ENCODE peak calls at places on chromosomes 1 and 21, in ten cellular contexts. P, X, R, W, V, F, B, G, D and I are unnamed samples.
A peak's percentile ranks its signal among the peaks of the same experiment; 100 is the strongest.

GRCh38 chr1:208154040-208154439 is 90.1 kb downstream of the PLXNA2 start:
- DNase-seq in X (no peak), P (no peak), F (no peak), W (no peak), R (no peak), V (no peak), D (no peak), B (no peak), G (no peak), I (peak; percentile 85)

GRCh38 chr1:53343831-53344668 is 16.2 kb upstream of the LRP8 start:
- DNase-seq in G (no peak), V (no peak), X (peak; percentile 17), B (peak; percentile 63), R (peak; percentile 75), W (no peak), F (peak; percentile 47), P (peak; percentile 8), D (no peak), I (no peak)

GRCh38 chr1:8941906-8942305 is 3.8 kb upstream of the CA6 start:
- DNase-seq in B (peak; percentile 91), G (no peak), F (no peak), P (peak; percentile 81), X (no peak), W (peak; percentile 61), D (no peak), V (no peak), R (peak; percentile 63), I (no peak)

GRCh38 chr1:19852036-19852435 is 30.2 kb upstream of the OTUD3 start:
- DNase-seq in R (no peak), X (no peak), B (peak; percentile 15), P (no peak), D (no peak), V (no peak), F (no peak), W (no peak), G (no peak), I (no peak)

GRCh38 chr21:34074283-34075098 is 1.1 kb downstream of the MRPS6 start:
- DNase-seq in W (no peak), F (peak; percentile 56), G (no peak), R (no peak), B (no peak), P (no peak), X (no peak), D (no peak), V (no peak), I (no peak)

GRCh38 chr1:91406773-91407389 is 2.2 kb upstream of the HFM1 start:
- DNase-seq in G (no peak), B (no peak), R (no peak), D (no peak), P (peak; percentile 22), X (no peak), F (no peak), W (no peak), V (no peak), I (no peak)

GRCh38 chr1:64893921-64894320 is 72.4 kb downstream of the JAK1 start:
- DNase-seq in G (no peak), F (no peak), D (no peak), W (no peak), P (no peak), V (no peak), X (no peak), B (no peak), R (no peak), I (no peak)

GRCh38 chr1:153548722-153549695 is at the start of gene S100A3:
- DNase-seq in W (no peak), P (peak; percentile 92), V (no peak), F (no peak), B (peak; percentile 95), R (peak; percentile 94), D (no peak), X (no peak), G (no peak), I (peak; percentile 51)

GRCh38 chr1:24981632-24982007 is 51.5 kb upstream of the RUNX3 start:
- DNase-seq in X (no peak), P (no peak), B (no peak), G (no peak), D (no peak), R (no peak), W (no peak), V (no peak), F (no peak), I (no peak)

GRCh38 chr1:66788231-66788939 is 12.7 kb downstream of the INSL5 start:
- DNase-seq in R (no peak), F (no peak), V (no peak), W (no peak), G (peak; percentile 28), P (no peak), D (no peak), X (no peak), B (peak; percentile 20), I (no peak)

GRCh38 chr1:226763741-226764264 is 24.7 kb upstream of the ITPKB start:
- DNase-seq in X (peak; percentile 64), B (peak; percentile 70), G (no peak), R (peak; percentile 96), W (peak; percentile 60), V (no peak), F (no peak), D (no peak), P (peak; percentile 95), I (no peak)

GRCh38 chr21:17921579-17922530 is 102.7 kb upstream of the C21orf91 start:
- DNase-seq in B (peak; percentile 38), G (no peak), X (no peak), D (no peak), R (peak; percentile 59), W (peak; percentile 33), P (peak; percentile 97), V (no peak), F (no peak), I (no peak)